ENCODE peak calls at places on chromosomes 16 and 17, in five cellular contexts. T, W, C, K and H are unnamed samples.

GRCh38 chr17:62179525-62180161 is 114.6 kb upstream of the MED13 start:
- DNase-seq in T (no peak), W (no peak), C (no peak), K (no peak), H (no peak)

GRCh38 chr17:35299108-35299507 is 56.2 kb downstream of the SLFN5 start:
- DNase-seq in T (no peak), W (peak), C (no peak), K (no peak), H (no peak)

GRCh38 chr16:87824016-87824990 is 45.0 kb downstream of the SLC7A5 start:
- DNase-seq in T (peak), W (no peak), C (no peak), K (no peak), H (no peak)

GRCh38 chr17:35312790-35313711 is 60.4 kb downstream of the SLFN11 start:
- DNase-seq in T (peak), W (peak), C (peak), K (peak), H (peak)

GRCh38 chr17:59423137-59423703 is 91.8 kb downstream of the YPEL2 start:
- DNase-seq in T (no peak), W (no peak), C (peak), K (no peak), H (no peak)

GRCh38 chr16:48409839-48410610 is 24.8 kb upstream of the SIAH1 start:
- DNase-seq in T (no peak), W (peak), C (no peak), K (no peak), H (no peak)

GRCh38 chr17:27747462-27748359 is 52.6 kb downstream of the NOS2 start:
- DNase-seq in T (no peak), W (no peak), C (no peak), K (no peak), H (no peak)

GRCh38 chr16:57616871-57617270 is 11.6 kb upstream of the ADGRG1 start:
- DNase-seq in T (no peak), W (no peak), C (peak), K (no peak), H (no peak)

GRCh38 chr17:80871341-80871740 is 120.3 kb upstream of the CHMP6 start:
- DNase-seq in T (no peak), W (no peak), C (peak), K (no peak), H (no peak)

GRCh38 chr16:17222756-17223411 is 247.9 kb downstream of the XYLT1 start:
- DNase-seq in T (no peak), W (no peak), C (no peak), K (no peak), H (no peak)

GRCh38 chr17:57402691-57403090 is 146.4 kb downstream of the MSI2 start:
- DNase-seq in T (peak), W (no peak), C (no peak), K (no peak), H (no peak)

GRCh38 chr17:57405486-57406072 is 149.3 kb downstream of the MSI2 start:
- DNase-seq in T (no peak), W (no peak), C (no peak), K (no peak), H (no peak)

GRCh38 chr17:57403241-57403640 is 146.9 kb downstream of the MSI2 start:
- DNase-seq in T (no peak), W (no peak), C (no peak), K (no peak), H (no peak)

GRCh38 chr17:57404807-57405485 is 148.6 kb downstream of the MSI2 start:
- DNase-seq in T (no peak), W (no peak), C (no peak), K (no peak), H (no peak)

GRCh38 chr17:57404073-57404472 is 147.8 kb downstream of the MSI2 start:
- DNase-seq in T (peak), W (no peak), C (no peak), K (peak), H (no peak)
- TF ChIP-seq CTCF in T (peak), W (no peak), C (no peak), K (peak), H (no peak)

DNA sequence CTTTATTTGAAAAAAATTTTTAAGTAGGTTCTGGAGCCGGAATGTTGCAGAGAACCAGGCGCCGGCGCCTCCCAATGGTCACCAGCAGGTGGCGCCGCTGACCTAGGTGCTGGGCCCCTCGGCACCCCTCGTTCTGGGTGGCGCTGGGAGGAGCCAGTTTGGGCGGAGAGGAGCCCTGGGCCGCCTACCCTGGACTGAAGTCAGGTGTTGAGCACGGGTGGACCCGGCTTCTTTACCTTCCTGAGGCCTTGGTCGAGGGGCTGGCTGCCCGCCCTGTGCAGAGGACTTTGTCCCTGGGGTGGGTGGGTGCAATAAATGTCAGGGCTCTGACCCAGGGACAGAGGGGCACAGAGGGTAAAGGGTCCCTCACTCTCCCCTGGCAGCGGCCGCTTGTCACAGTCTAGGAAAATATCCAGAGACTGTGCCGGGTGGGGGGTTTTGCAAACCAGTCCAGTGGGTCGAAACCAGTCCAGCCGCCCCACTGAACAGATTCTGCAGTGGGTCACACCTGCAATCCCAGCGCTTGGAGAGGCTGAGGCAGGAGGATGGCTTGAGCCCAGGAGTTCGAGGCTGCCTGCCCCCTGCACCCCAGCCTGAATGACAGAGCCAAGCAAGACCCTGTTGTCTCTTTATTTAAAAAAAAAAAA is 30.1 kb upstream of the TNFRSF13B start:
- DNase-seq in T (peak), W (peak), C (peak), K (peak), H (peak)
- TF ChIP-seq CTCF in T (peak), W (peak), C (peak), K (peak), H (peak)

GRCh38 chr16:4691666-4692412 is 1.5 kb upstream of the NUDT16L1 start:
- DNase-seq in T (no peak), W (no peak), C (peak), K (no peak), H (no peak)

GRCh38 chr16:4692460-4693295 is 684 bp upstream of the NUDT16L1 start:
- DNase-seq in T (no peak), W (peak), C (peak), K (no peak), H (no peak)

GRCh38 chr16:4694664-4695451 is 1.5 kb downstream of the NUDT16L1 start:
- DNase-seq in T (no peak), W (no peak), C (peak), K (no peak), H (no peak)

GRCh38 chr16:4693956-4694663 is 748 bp downstream of the NUDT16L1 start:
- DNase-seq in T (peak), W (no peak), C (peak), K (peak), H (no peak)

GRCh38 chr16:4693296-4693955 is at the start of gene NUDT16L1:
- DNase-seq in T (peak), W (peak), C (peak), K (peak), H (peak)
- TF ChIP-seq CTCF in T (no peak), W (peak), C (peak), K (peak), H (no peak)

DNA sequence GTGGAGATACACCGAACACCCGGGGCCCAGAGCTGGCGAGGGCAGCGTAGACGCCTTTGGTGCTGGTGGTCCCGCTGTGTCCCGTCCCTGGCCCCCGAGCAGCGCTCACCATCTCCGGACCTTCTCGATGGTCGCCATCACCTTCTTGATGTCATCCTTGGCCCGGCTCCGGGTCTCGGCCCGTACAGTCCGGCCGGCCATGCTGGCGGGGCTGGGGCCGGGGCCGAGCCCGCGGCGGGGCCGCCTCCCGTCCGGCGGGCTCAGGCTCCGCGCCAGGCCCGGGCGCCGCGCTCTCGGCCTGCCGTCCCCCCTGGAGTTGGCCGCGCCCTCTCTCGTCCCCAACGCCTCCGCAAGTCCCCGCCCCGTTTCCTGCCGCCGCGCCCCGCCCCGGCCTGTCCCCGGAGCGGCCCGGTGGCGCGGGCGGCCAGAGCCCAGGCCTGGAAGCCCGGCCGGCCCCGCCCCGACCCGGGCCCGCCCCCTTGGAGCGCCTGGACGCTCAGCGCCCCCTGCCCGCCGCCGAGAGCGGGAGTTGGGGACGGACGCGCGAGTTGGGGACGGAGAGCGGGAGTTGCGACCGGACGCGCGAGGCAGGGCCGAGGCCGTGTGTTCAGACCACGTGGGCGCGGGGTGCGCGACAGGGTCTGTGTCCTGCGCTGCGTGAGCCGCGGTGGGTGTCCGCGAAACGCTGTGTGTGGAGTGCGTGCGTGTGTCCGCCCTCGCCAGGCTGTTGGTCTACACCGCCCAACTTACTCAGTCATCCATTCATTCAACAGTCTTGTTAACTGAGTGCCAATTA is at the start of gene BCL7C:
- DNase-seq in T (peak), W (peak), C (peak), K (peak), H (peak)
- TF ChIP-seq CTCF in T (peak), W (peak), C (peak), K (peak), H (no peak)

GRCh38 chr17:44774271-44775135 is 15.7 kb downstream of the ADAM11 start:
- DNase-seq in T (peak), W (peak), C (peak), K (peak), H (peak)
- TF ChIP-seq CTCF in T (peak), W (peak), C (peak), K (peak), H (peak)

DNA sequence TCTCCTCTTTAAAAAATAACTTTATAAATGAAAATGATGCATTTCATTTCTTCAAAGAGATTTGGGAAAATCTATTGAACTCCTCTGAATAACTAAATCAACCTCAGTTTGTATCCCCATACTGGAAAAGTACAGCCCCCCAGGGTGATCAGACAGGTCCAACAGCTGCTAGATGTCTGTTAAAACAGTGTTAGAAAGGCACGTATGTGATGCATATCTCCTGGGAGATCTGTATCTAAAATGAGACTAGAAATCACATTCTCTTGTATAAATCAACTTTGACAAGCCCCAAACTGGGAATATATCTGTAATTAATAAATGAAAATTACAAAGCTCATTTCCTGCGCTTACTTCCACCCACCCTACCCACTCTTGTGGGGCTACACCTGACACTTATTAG is 3.8 kb upstream of the KIF2B start:
- DNase-seq in T (no peak), W (no peak), C (no peak), K (no peak), H (no peak)
- TF ChIP-seq CTCF in T (no peak), W (no peak), C (no peak), K (no peak), H (no peak)

DNA sequence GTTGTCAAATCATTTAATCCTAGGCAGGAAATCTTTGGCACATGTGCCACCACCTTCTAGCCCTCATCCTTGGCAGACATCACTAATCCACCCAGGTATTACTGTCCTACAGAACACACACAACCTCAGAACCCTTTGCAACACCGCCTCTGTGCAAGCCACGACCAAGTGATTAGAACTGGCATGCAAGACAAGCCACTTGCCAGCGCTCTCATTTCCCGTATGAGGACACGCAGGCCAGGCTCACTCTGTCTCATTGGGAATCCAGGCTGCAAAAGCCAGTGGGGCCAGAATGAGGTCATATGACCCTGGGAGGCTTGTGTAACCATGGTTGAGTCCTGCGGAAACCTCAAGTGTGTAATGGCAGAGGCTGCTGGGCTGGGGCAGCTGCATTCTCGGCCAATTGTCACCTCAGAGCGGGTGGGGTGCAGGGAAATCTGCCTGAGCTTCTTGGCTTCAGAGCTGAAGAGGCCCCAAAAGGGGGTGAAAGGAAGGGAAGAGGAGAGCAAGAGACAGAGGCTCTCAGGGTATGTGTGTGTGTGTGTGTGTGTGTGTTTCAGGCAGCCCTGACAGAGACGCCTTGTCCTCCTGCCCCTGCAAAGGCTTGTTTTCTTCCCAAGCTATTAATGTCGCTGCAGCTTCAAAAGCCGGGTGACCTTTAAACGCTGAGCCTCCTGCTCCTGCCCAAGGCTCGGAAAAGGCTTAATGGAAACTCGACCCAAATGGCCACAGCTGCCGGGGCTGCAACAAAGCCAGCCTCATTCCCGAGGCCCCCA is 43.2 kb upstream of the MRPS23 start:
- DNase-seq in T (peak), W (peak), C (peak), K (no peak), H (peak)
- TF ChIP-seq CTCF in T (no peak), W (no peak), C (no peak), K (no peak), H (peak)